ENCODE peak calls at places on chromosomes 1 and 21, in four cellular contexts. O, J, X and C are unnamed samples.
A peak's percentile ranks its signal among the peaks of the same experiment; 100 is the strongest.

GRCh38 chr1:184889902-184890301 is 84.4 kb downstream of the NIBAN1 start:
- DNase-seq in O (no peak), J (no peak), X (no peak), C (no peak)

GRCh38 chr1:996851-997727 is 2.8 kb downstream of the HES4 start:
- DNase-seq in O (no peak), J (no peak), X (no peak), C (no peak)

GRCh38 chr1:35560256-35561225 is 2.9 kb downstream of the NCDN start:
- DNase-seq in O (no peak), J (no peak), X (no peak), C (no peak)

GRCh38 chr1:40776236-40777072 is 7.1 kb upstream of the KCNQ4 start:
- DNase-seq in O (no peak), J (no peak), X (no peak), C (no peak)

GRCh38 chr21:37557261-37557950 is 190.8 kb downstream of the DYRK1A start:
- DNase-seq in O (no peak), J (no peak), X (no peak), C (no peak)

GRCh38 chr1:10415211-10415930 is 14.9 kb upstream of the CENPS start:
- DNase-seq in O (no peak), J (no peak), X (no peak), C (no peak)

GRCh38 chr1:75707191-75707590 is 17.3 kb upstream of the ACADM start:
- DNase-seq in O (no peak), J (no peak), X (no peak), C (no peak)

GRCh38 chr1:84573967-84574842 is at the start of gene CTBS:
- DNase-seq in O (peak; percentile 59), J (peak; percentile 98), X (peak; percentile 96), C (peak; percentile 79)

GRCh38 chr1:121558514-121558913 is 373.7 kb downstream of the SRGAP2C start:
- DNase-seq in O (peak; percentile 65), J (no peak), X (no peak), C (no peak)

GRCh38 chr1:240169188-240169587 is 77.5 kb downstream of the FMN2 start:
- DNase-seq in O (no peak), J (peak; percentile 23), X (no peak), C (no peak)

GRCh38 chr1:14824314-14824915 is 225.9 kb downstream of the KAZN start:
- DNase-seq in O (no peak), J (no peak), X (no peak), C (no peak)

GRCh38 chr1:51736702-51737101 is 119.8 kb downstream of the OSBPL9 start:
- DNase-seq in O (no peak), J (no peak), X (no peak), C (no peak)